ENCODE peak calls at places on chromosomes 11 and 22, in six cellular contexts. W, H, P, E, T and M are unnamed samples.

GRCh38 chr22:24155597-24156145 is 25.6 kb upstream of the SUSD2 start:
- DNase-seq in W (peak), H (peak), P (peak), E (peak), T (peak), M (peak)

GRCh38 chr11:76090821-76091220 is 115.5 kb downstream of the WNT11 start:
- DNase-seq in W (no peak), H (no peak), P (no peak), E (no peak), T (no peak), M (no peak)

GRCh38 chr11:85844439-85845051 is 10.6 kb upstream of the CCDC83 start:
- DNase-seq in W (no peak), H (no peak), P (no peak), E (peak), T (no peak), M (no peak)

GRCh38 chr11:63177872-63178271 is 33.9 kb upstream of the SLC22A24 start:
- DNase-seq in W (no peak), H (no peak), P (no peak), E (no peak), T (no peak), M (no peak)

GRCh38 chr11:46342237-46342636 is 5.0 kb upstream of the DGKZ start:
- DNase-seq in W (no peak), H (no peak), P (no peak), E (no peak), T (no peak), M (peak)

GRCh38 chr11:13776134-13776815 is 107.8 kb downstream of the FAR1 start:
- DNase-seq in W (no peak), H (no peak), P (no peak), E (peak), T (peak), M (peak)

GRCh38 chr22:44336962-44337657 is 24.4 kb upstream of the SHISAL1 start:
- DNase-seq in W (no peak), H (no peak), P (no peak), E (no peak), T (no peak), M (peak)

GRCh38 chr22:46336119-46337078 is 885 bp downstream of the TRMU start:
- DNase-seq in W (no peak), H (no peak), P (peak), E (no peak), T (no peak), M (peak)

GRCh38 chr11:68440254-68440653 is 20.3 kb upstream of the PPP6R3 start:
- DNase-seq in W (no peak), H (no peak), P (no peak), E (no peak), T (no peak), M (no peak)

GRCh38 chr11:108628326-108628725 is 34.8 kb upstream of the EXPH5 start:
- DNase-seq in W (no peak), H (no peak), P (no peak), E (no peak), T (no peak), M (no peak)

GRCh38 chr11:1807628-1807995 is 27.2 kb upstream of the SYT8 start:
- DNase-seq in W (no peak), H (no peak), P (no peak), E (no peak), T (no peak), M (no peak)